ENCODE peak calls at places on chromosomes 4 and X, in nine cellular contexts. M is type B pancreatic cell, A is T-helper 2 cell, D is lung, B is NCI-H1694 treated with DMSO at 0.1 percent for 48 hours, T is A549, G is H4, W is fibroblast of the aortic adventitia, R is activated gamma-delta T cell treated with Interleukin-2 at 50 U/mL for 16 hours. V is an unnamed sample.

GRCh38 chrX:26558719-26559386 is 342.9 kb downstream of the MAGEB5 start:
- DNase-seq in M (no peak), A (no peak), D (no peak), B (no peak), T (no peak), G (no peak), W (no peak), R (no peak), V (no peak)

GRCh38 chr4:167452922-167453321 is 218.6 kb upstream of the SPOCK3 start:
- DNase-seq in M (no peak), A (no peak), D (no peak), B (no peak), T (no peak), G (no peak), W (no peak), R (no peak), V (no peak)

GRCh38 chr4:155805016-155805415 is 46.2 kb downstream of the GUCY1B1 start:
- DNase-seq in M (no peak), A (no peak), D (no peak), B (no peak), T (no peak), G (no peak), W (peak), R (no peak), V (no peak)

GRCh38 chr4:119728692-119729593 is 100.3 kb upstream of the PDE5A start:
- DNase-seq in M (no peak), A (no peak), D (no peak), B (no peak), T (no peak), G (peak), W (peak), R (no peak), V (no peak)

GRCh38 chrX:26597981-26598380 is 382.0 kb downstream of the MAGEB5 start:
- DNase-seq in M (no peak), A (no peak), D (no peak), B (no peak), T (no peak), G (no peak), W (no peak), R (no peak), V (no peak)

GRCh38 chrX:22351966-22352365 is 79.3 kb downstream of the CBLL2 start:
- DNase-seq in M (no peak), A (no peak), D (no peak), B (no peak), T (no peak), G (no peak), W (no peak), R (no peak), V (no peak)

GRCh38 chr4:145933134-145933533 is 5.5 kb downstream of the ZNF827 start:
- DNase-seq in M (no peak), A (no peak), D (no peak), B (no peak), T (no peak), G (no peak), W (peak), R (no peak), V (no peak)

GRCh38 chr4:57148831-57149230 is 38.6 kb upstream of the IGFBP7 start:
- DNase-seq in M (no peak), A (no peak), D (no peak), B (no peak), T (no peak), G (no peak), W (peak), R (no peak), V (no peak)

GRCh38 chr4:101022151-101023024 is 324.9 kb downstream of the PPP3CA start:
- DNase-seq in M (no peak), A (no peak), D (no peak), B (no peak), T (no peak), G (no peak), W (no peak), R (no peak), V (no peak)

GRCh38 chr4:62028758-62029157 is 828.6 kb downstream of the ADGRL3 start:
- DNase-seq in M (no peak), A (no peak), D (no peak), B (no peak), T (no peak), G (no peak), W (no peak), R (no peak), V (no peak)

GRCh38 chrX:133956570-133957340 is 28.6 kb downstream of the GPC3 start:
- DNase-seq in M (no peak), A (no peak), D (no peak), B (no peak), T (no peak), G (no peak), W (no peak), R (no peak), V (no peak)

GRCh38 chr4:151039733-151040132 is 24.6 kb upstream of the LRBA start:
- DNase-seq in M (no peak), A (no peak), D (no peak), B (no peak), T (no peak), G (no peak), W (no peak), R (no peak), V (no peak)

GRCh38 chrX:65014230-65014629 is 38.0 kb upstream of the ZC4H2 start:
- DNase-seq in M (no peak), A (no peak), D (no peak), B (no peak), T (no peak), G (no peak), W (no peak), R (no peak), V (no peak)

GRCh38 chrX:1493877-1494510 is 41.3 kb upstream of the ASMTL start:
- DNase-seq in M (peak), A (no peak), D (no peak), B (no peak), T (no peak), G (no peak), W (no peak), R (no peak), V (no peak)

V was measured in T-cell.